ENCODE peak calls at places on chromosomes 16 and 17, in ten cellular contexts. One of them, this sample, is unnamed. For H3K9me2, the result is how much of the 10 kb centered on the place peaks cover.

GRCh38 chr17:21375757-21376584 is at the start of gene KCNJ12:
- DNase-seq in hepatocyte: peak
- DNase-seq in SK-N-SH: peak
- DNase-seq in PC-9: no peak
- DNase-seq in GM23338: peak
- DNase-seq in MM.1S: no peak
- DNase-seq in GM23248: peak
- DNase-seq in OCI-LY7: no peak
- DNase-seq in PC-3: peak
- DNase-seq in Karpas-422: no peak
- DNase-seq in this sample: no peak

GRCh38 chr17:13538841-13539411 is 62.8 kb downstream of the HS3ST3A1 start:
- DNase-seq in hepatocyte: no peak
- DNase-seq in SK-N-SH: no peak
- DNase-seq in PC-9: no peak
- DNase-seq in GM23338: no peak
- DNase-seq in MM.1S: no peak
- DNase-seq in GM23248: no peak
- DNase-seq in OCI-LY7: no peak
- DNase-seq in PC-3: no peak
- DNase-seq in Karpas-422: no peak
- DNase-seq in this sample: no peak

GRCh38 chr16:81366316-81366932 is 51.7 kb downstream of the GAN start:
- DNase-seq in hepatocyte: peak
- DNase-seq in SK-N-SH: peak
- DNase-seq in PC-9: no peak
- DNase-seq in GM23338: peak
- DNase-seq in MM.1S: peak
- DNase-seq in GM23248: peak
- DNase-seq in OCI-LY7: peak
- DNase-seq in PC-3: peak
- DNase-seq in Karpas-422: peak
- DNase-seq in this sample: peak

GRCh38 chr16:64638804-64639203 is 483.1 kb downstream of the CDH11 start:
- DNase-seq in hepatocyte: no peak
- DNase-seq in SK-N-SH: no peak
- DNase-seq in PC-9: no peak
- DNase-seq in GM23338: no peak
- DNase-seq in MM.1S: no peak
- DNase-seq in GM23248: no peak
- DNase-seq in OCI-LY7: no peak
- DNase-seq in PC-3: no peak
- DNase-seq in Karpas-422: no peak
- DNase-seq in this sample: no peak

GRCh38 chr17:50281739-50282401 is 7.6 kb downstream of the TMEM92 start:
- DNase-seq in hepatocyte: peak
- DNase-seq in SK-N-SH: no peak
- DNase-seq in PC-9: no peak
- DNase-seq in GM23338: no peak
- DNase-seq in MM.1S: no peak
- DNase-seq in GM23248: no peak
- DNase-seq in OCI-LY7: no peak
- DNase-seq in PC-3: no peak
- DNase-seq in Karpas-422: no peak
- DNase-seq in this sample: no peak

GRCh38 chr17:77609553-77610517 is 348.7 kb upstream of the TNRC6C start:
- DNase-seq in hepatocyte: no peak
- DNase-seq in SK-N-SH: no peak
- DNase-seq in PC-9: no peak
- DNase-seq in GM23338: no peak
- DNase-seq in MM.1S: peak
- DNase-seq in GM23248: peak
- DNase-seq in OCI-LY7: peak
- DNase-seq in PC-3: no peak
- DNase-seq in Karpas-422: peak
- DNase-seq in this sample: no peak

GRCh38 chr17:75238684-75239191 is 22.7 kb downstream of the GGA3 start:
- DNase-seq in hepatocyte: peak
- DNase-seq in SK-N-SH: peak
- DNase-seq in PC-9: peak
- DNase-seq in GM23338: peak
- DNase-seq in MM.1S: peak
- DNase-seq in GM23248: peak
- DNase-seq in OCI-LY7: peak
- DNase-seq in PC-3: peak
- DNase-seq in Karpas-422: peak
- DNase-seq in this sample: peak

GRCh38 chr17:50261051-50261915 is 13.0 kb upstream of the TMEM92 start:
- DNase-seq in hepatocyte: no peak
- DNase-seq in SK-N-SH: peak
- DNase-seq in PC-9: no peak
- DNase-seq in GM23338: no peak
- DNase-seq in MM.1S: no peak
- DNase-seq in GM23248: no peak
- DNase-seq in OCI-LY7: no peak
- DNase-seq in PC-3: no peak
- DNase-seq in Karpas-422: no peak
- DNase-seq in this sample: no peak

GRCh38 chr17:1216209-1216937 is 36.6 kb upstream of the ABR start:
- DNase-seq in hepatocyte: no peak
- DNase-seq in SK-N-SH: no peak
- DNase-seq in PC-9: no peak
- DNase-seq in GM23338: no peak
- DNase-seq in MM.1S: no peak
- DNase-seq in GM23248: peak
- DNase-seq in OCI-LY7: peak
- DNase-seq in PC-3: no peak
- DNase-seq in Karpas-422: peak
- DNase-seq in this sample: no peak

GRCh38 chr16:89381788-89382187 is 108.6 kb downstream of the ANKRD11 start:
- DNase-seq in hepatocyte: no peak
- DNase-seq in SK-N-SH: no peak
- DNase-seq in PC-9: no peak
- DNase-seq in GM23338: no peak
- DNase-seq in MM.1S: no peak
- DNase-seq in GM23248: no peak
- DNase-seq in OCI-LY7: no peak
- DNase-seq in PC-3: no peak
- DNase-seq in Karpas-422: no peak
- DNase-seq in this sample: no peak

GRCh38 chr17:44940768-44941167 is 6.8 kb downstream of the KIF18B start:
- DNase-seq in hepatocyte: no peak
- DNase-seq in SK-N-SH: no peak
- DNase-seq in PC-9: no peak
- DNase-seq in GM23338: no peak
- DNase-seq in MM.1S: no peak
- DNase-seq in GM23248: no peak
- DNase-seq in OCI-LY7: no peak
- DNase-seq in PC-3: no peak
- DNase-seq in Karpas-422: no peak
- DNase-seq in this sample: no peak

GRCh38 chr17:44935116-44935515 is 12.5 kb downstream of the KIF18B start:
- DNase-seq in hepatocyte: no peak
- DNase-seq in SK-N-SH: peak
- DNase-seq in PC-9: no peak
- DNase-seq in GM23338: no peak
- DNase-seq in MM.1S: no peak
- DNase-seq in GM23248: no peak
- DNase-seq in OCI-LY7: no peak
- DNase-seq in PC-3: no peak
- DNase-seq in Karpas-422: no peak
- DNase-seq in this sample: no peak

GRCh38 chr17:44942456-44942855 is 5.1 kb downstream of the KIF18B start:
- DNase-seq in hepatocyte: no peak
- DNase-seq in SK-N-SH: peak
- DNase-seq in PC-9: no peak
- DNase-seq in GM23338: no peak
- DNase-seq in MM.1S: no peak
- DNase-seq in GM23248: no peak
- DNase-seq in OCI-LY7: no peak
- DNase-seq in PC-3: no peak
- DNase-seq in Karpas-422: no peak
- DNase-seq in this sample: no peak

GRCh38 chr17:44941712-44942331 is 5.8 kb downstream of the KIF18B start:
- DNase-seq in hepatocyte: no peak
- DNase-seq in SK-N-SH: peak
- DNase-seq in PC-9: no peak
- DNase-seq in GM23338: no peak
- DNase-seq in MM.1S: no peak
- DNase-seq in GM23248: no peak
- DNase-seq in OCI-LY7: no peak
- DNase-seq in PC-3: no peak
- DNase-seq in Karpas-422: no peak
- DNase-seq in this sample: no peak

DNA sequence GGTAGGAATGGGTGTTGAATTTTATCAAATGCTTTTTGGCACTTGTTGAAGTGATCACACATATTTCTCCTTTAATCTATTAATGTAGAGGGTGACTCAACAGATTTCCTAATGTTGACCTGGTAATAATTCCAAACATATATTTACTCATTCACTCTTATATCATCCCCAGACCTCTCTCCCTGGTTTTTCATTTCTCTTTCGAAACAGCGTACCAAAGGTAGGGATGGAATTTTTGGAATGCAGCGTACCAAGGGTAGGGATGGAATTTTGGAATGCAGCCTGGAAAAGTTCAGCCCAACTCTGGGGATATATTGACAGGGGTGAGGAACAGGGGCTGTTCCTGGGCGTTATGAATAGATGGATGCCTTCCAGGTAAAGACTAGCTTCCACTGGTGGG is 7.3 kb downstream of the KIF18B start:
- DNase-seq in hepatocyte: no peak
- DNase-seq in SK-N-SH: peak
- DNase-seq in PC-9: peak
- DNase-seq in GM23338: peak
- DNase-seq in MM.1S: no peak
- DNase-seq in GM23248: peak
- DNase-seq in OCI-LY7: no peak
- DNase-seq in PC-3: peak
- DNase-seq in Karpas-422: no peak
- DNase-seq in this sample: no peak
- H2AFZ ChIP-seq in hepatocyte: no peak
- H2AFZ ChIP-seq in SK-N-SH: no peak
- H2AFZ ChIP-seq in PC-9: no peak
- H2AFZ ChIP-seq in GM23338: no peak
- H2AFZ ChIP-seq in MM.1S: no peak
- H2AFZ ChIP-seq in GM23248: no peak
- H2AFZ ChIP-seq in OCI-LY7: no peak
- H2AFZ ChIP-seq in PC-3: no peak
- H2AFZ ChIP-seq in Karpas-422: no peak
- H2AFZ ChIP-seq in this sample: no peak

DNA sequence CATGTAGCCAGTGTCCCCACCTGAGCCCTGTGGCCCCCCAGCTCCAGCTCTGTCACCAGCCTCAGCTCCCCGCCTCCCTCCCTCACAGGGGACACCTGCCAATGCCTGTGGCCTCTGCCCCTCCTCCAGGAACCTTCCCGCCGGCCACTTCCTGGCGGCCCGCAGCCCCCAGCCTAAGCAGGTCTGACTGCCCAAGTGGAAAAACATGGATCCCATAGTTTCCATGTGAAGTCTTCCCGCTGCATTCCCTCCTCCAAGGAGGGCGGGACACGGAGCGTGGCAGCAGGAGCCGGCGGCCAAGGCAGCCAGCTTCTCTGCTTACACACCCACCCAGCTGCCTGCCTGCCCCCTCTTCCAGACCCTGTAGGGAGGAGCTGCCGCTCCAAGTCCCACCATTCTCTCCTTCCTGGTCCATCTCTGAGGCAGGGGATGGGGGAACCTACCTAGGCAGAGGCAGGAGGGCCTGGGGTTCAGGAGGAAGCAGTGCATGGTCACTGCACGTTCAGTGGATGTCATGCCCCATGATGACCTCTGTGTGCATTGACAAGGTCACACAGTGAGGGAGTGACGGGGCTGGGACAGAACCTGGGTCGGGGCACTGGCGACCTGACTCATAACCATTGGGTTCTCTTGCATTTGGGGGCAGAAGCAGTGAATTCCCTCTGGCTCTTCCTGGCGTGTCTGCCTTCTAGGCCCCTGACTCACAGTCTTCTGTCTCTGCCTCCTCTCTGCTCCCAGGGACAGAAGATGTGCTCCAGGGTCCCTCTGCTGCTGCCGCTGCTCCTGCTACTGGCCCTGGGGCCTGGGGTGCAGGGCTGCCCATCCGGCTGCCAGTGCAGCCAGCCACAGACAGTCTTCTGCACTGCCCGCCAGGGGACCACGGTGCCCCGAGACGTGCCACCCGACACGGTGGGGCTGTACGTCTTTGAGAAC is 8.7 kb downstream of the VASN start:
- DNase-seq in hepatocyte: no peak
- DNase-seq in SK-N-SH: no peak
- DNase-seq in PC-9: no peak
- DNase-seq in GM23338: no peak
- DNase-seq in MM.1S: no peak
- DNase-seq in GM23248: peak
- DNase-seq in OCI-LY7: no peak
- DNase-seq in PC-3: no peak
- DNase-seq in Karpas-422: no peak
- DNase-seq in this sample: no peak
- H3K9me2 ChIP-seq in hepatocyte: under half
- H3K9me2 ChIP-seq in SK-N-SH: under half
- H3K9me2 ChIP-seq in PC-9: under half
- H3K9me2 ChIP-seq in GM23338: under half
- H3K9me2 ChIP-seq in MM.1S: under half
- H3K9me2 ChIP-seq in GM23248: under half
- H3K9me2 ChIP-seq in OCI-LY7: under half
- H3K9me2 ChIP-seq in PC-3: under half
- H3K9me2 ChIP-seq in Karpas-422: under half
- H3K9me2 ChIP-seq in this sample: under half

DNA sequence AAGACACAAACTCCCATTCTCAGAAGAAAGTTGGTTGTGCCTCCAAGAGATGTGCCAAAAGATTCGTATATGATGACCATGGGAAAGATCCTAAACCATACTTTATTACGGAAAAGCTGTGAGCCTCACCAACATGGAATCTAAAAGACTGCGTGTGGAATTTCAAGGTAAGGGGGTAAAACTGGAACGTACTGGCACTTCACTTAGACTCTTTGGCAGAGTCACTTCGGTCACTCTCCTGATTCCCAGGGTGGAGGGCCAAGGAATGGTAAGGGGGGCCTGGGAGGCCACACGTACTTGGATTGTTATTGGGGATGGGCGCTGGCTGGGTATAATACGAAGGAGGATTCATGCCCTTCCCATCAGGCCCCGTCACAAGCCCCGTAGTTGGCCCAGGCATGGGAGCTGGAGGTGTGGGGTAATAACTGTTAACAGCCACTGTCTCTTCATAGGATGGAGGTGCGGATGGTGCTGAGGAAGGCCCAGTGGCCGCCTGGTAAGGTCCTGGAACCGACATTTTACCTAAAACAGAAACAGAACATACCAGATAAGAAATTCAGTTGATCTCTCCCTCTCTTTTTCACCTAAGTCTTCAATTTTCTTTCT is 30.4 kb downstream of the LITAF start:
- DNase-seq in hepatocyte: no peak
- DNase-seq in SK-N-SH: no peak
- DNase-seq in PC-9: no peak
- DNase-seq in GM23338: no peak
- DNase-seq in MM.1S: no peak
- DNase-seq in GM23248: no peak
- DNase-seq in OCI-LY7: no peak
- DNase-seq in PC-3: no peak
- DNase-seq in Karpas-422: peak
- DNase-seq in this sample: no peak
- H2AFZ ChIP-seq in hepatocyte: no peak
- H2AFZ ChIP-seq in SK-N-SH: no peak
- H2AFZ ChIP-seq in PC-9: no peak
- H2AFZ ChIP-seq in GM23338: no peak
- H2AFZ ChIP-seq in MM.1S: no peak
- H2AFZ ChIP-seq in GM23248: no peak
- H2AFZ ChIP-seq in OCI-LY7: no peak
- H2AFZ ChIP-seq in PC-3: no peak
- H2AFZ ChIP-seq in Karpas-422: no peak
- H2AFZ ChIP-seq in this sample: no peak

GRCh38 chr17:60305141-60305540 is 86.8 kb downstream of the USP32 start:
- DNase-seq in hepatocyte: peak
- DNase-seq in SK-N-SH: no peak
- DNase-seq in PC-9: no peak
- DNase-seq in GM23338: peak
- DNase-seq in MM.1S: peak
- DNase-seq in GM23248: no peak
- DNase-seq in OCI-LY7: peak
- DNase-seq in PC-3: no peak
- DNase-seq in Karpas-422: peak
- DNase-seq in this sample: no peak
- H3K9me2 ChIP-seq in hepatocyte: under half
- H3K9me2 ChIP-seq in SK-N-SH: under half
- H3K9me2 ChIP-seq in PC-9: under half
- H3K9me2 ChIP-seq in GM23338: under half
- H3K9me2 ChIP-seq in MM.1S: under half
- H3K9me2 ChIP-seq in GM23248: under half
- H3K9me2 ChIP-seq in OCI-LY7: under half
- H3K9me2 ChIP-seq in PC-3: under half
- H3K9me2 ChIP-seq in Karpas-422: under half
- H3K9me2 ChIP-seq in this sample: under half